ENCODE peak calls at places on chromosomes 4 and X, in six cellular contexts. D is left ventricle myocardium inferior, W is right atrium auricular region, J is endothelial cell, U is AG10803, O is HFFc6. G is an unnamed sample.

GRCh38 chrX:16695079-16695676 is 17.3 kb downstream of the CTPS2 start:
- DNase-seq in D (peak; percentile 45), W (peak; percentile 66), J (peak; percentile 55), U (peak; percentile 36), O (peak; percentile 20), G (no peak)

GRCh38 chr4:3322059-3322550 is 29.3 kb downstream of the RGS12 start:
- DNase-seq in D (no peak), W (peak; percentile 55), J (no peak), U (peak; percentile 53), O (no peak), G (no peak)

GRCh38 chr4:143531368-143531767 is 17.9 kb downstream of the SMARCA5 start:
- DNase-seq in D (no peak), W (no peak), J (no peak), U (no peak), O (no peak), G (no peak)

GRCh38 chr4:124505211-124505610 is 207.3 kb downstream of the ANKRD50 start:
- DNase-seq in D (no peak), W (no peak), J (no peak), U (no peak), O (no peak), G (no peak)

GRCh38 chr4:818106-818921 is 7.6 kb downstream of the CPLX1 start:
- DNase-seq in D (no peak), W (no peak), J (no peak), U (no peak), O (no peak), G (peak; percentile 70)

GRCh38 chrX:136196691-136197155 is 49.4 kb downstream of the FHL1 start:
- DNase-seq in D (no peak), W (no peak), J (no peak), U (no peak), O (peak; percentile 72), G (no peak)

GRCh38 chr4:180953572-180953971 is 1289.6 kb upstream of the TENM3 start:
- DNase-seq in D (no peak), W (no peak), J (peak; percentile 28), U (no peak), O (no peak), G (no peak)

GRCh38 chr4:73257995-73258667 is 467 bp downstream of the ANKRD17 start:
- DNase-seq in D (no peak), W (no peak), J (no peak), U (peak; percentile 15), O (peak; percentile 16), G (no peak)

GRCh38 chr4:6925357-6925836 is 15.8 kb downstream of the TBC1D14 start:
- DNase-seq in D (no peak), W (peak; percentile 75), J (no peak), U (no peak), O (no peak), G (no peak)

GRCh38 chrX:93242897-93243296 is 430.5 kb downstream of the NAP1L3 start:
- DNase-seq in D (no peak), W (no peak), J (no peak), U (no peak), O (no peak), G (no peak)

GRCh38 chr4:168486961-168487820 is 6.9 kb upstream of the DDX60L start:
- DNase-seq in D (no peak), W (no peak), J (no peak), U (peak; percentile 49), O (peak; percentile 79), G (no peak)

GRCh38 chr4:47741200-47741599 is 96.7 kb downstream of the CORIN start:
- DNase-seq in D (no peak), W (no peak), J (no peak), U (peak; percentile 43), O (peak; percentile 3), G (no peak)

GRCh38 chr4:155629183-155629825 is 37.3 kb upstream of the GUCY1A1 start:
- DNase-seq in D (no peak), W (no peak), J (no peak), U (peak; percentile 25), O (peak; percentile 63), G (no peak)

GRCh38 chr4:102627831-102628523 is 126.8 kb downstream of the NFKB1 start:
- DNase-seq in D (no peak), W (no peak), J (no peak), U (no peak), O (peak; percentile 93), G (peak; percentile 79)

GRCh38 chrX:38271154-38271716 is 50.6 kb upstream of the SRPX start:
- DNase-seq in D (no peak), W (no peak), J (no peak), U (no peak), O (no peak), G (no peak)

GRCh38 chr4:140326395-140326993 is 47.0 kb upstream of the SCOC start:
- DNase-seq in D (no peak), W (no peak), J (peak; percentile 34), U (peak; percentile 60), O (peak; percentile 33), G (no peak)

GRCh38 chr4:80201326-80202151 is 4.2 kb downstream of the PRDM8 start:
- DNase-seq in D (peak; percentile 48), W (no peak), J (no peak), U (peak; percentile 62), O (peak; percentile 62), G (no peak)

GRCh38 chr4:158949094-158949493 is 153.8 kb upstream of the RAPGEF2 start:
- DNase-seq in D (no peak), W (no peak), J (no peak), U (no peak), O (peak; percentile 9), G (no peak)

DNA sequence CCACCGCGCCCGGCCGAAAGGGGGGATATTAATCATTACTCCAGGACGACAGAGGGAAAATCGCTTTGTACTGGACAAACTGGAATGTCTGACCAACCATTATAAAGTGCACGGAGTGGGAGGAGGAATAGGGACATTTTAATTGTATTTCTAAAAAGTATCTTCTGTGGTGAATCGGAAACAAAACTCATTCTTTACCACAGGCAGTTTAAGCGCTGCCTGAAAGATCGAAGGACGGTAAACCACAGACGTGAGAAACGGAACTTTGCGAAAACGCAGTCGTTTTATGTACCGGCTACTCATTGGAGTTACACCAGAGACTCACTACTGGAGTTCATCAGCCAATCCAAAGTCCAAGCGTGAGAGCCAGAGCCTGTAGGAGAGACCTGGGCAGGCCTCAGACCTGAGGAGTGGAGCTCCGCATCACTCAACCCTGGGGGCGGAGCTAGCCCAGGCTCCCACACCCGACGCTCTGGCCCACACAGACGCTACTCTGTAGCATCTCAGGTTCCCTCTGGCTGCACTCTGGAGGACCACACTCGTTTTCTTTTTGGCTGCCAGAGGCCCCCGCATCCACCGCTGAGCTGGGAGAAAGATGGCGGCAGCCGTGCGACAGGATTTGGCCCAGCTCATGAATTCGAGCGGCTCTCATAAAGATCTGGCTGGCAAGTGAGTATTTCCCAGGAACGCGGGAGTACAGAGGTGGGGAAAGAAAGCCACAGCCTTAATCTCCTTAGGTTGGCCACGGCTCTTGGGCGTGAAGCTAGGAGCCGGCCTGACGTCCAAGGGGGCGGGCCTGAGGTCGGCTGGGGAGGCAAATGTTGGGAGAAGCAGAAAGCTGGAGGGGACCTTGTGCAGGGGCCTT is at the start of gene COPS4:
- DNase-seq in D (peak; percentile 96), W (peak; percentile 97), J (peak; percentile 89), U (peak; percentile 100), O (peak; percentile 100), G (peak; percentile 99)
- TF ChIP-seq CTCF in D (peak; percentile 75), W (no peak), J (peak; percentile 8), U (peak; percentile 49), O (peak; percentile 19), G (no peak)

GRCh38 chr4:20333141-20333690 is 81.5 kb downstream of the SLIT2 start:
- DNase-seq in D (no peak), W (no peak), J (no peak), U (no peak), O (no peak), G (no peak)

GRCh38 chr4:20338841-20339240 is 87.1 kb downstream of the SLIT2 start:
- DNase-seq in D (no peak), W (no peak), J (no peak), U (no peak), O (no peak), G (no peak)

GRCh38 chr4:20331642-20332041 is 79.9 kb downstream of the SLIT2 start:
- DNase-seq in D (no peak), W (no peak), J (no peak), U (no peak), O (no peak), G (no peak)

GRCh38 chr4:20341121-20341758 is 89.5 kb downstream of the SLIT2 start:
- DNase-seq in D (no peak), W (no peak), J (no peak), U (no peak), O (no peak), G (no peak)

DNA sequence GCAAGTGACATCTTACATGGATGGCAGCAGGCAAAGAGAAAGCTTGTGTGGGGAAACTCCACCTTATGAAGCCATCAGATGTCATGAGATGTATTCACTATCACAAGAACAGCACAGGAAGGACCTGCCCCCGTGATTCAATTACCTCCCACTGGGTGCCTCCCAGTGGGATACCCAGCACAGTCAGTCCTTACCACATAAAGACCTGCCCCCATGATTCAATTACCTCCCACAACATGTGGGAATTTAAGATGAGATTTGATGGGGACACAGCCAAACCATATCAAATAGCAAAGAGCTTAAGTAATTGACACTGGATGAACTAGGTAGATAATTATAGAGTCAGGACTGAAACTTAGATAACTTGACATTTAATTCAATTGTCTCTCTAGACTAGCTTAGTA is 85.6 kb downstream of the SLIT2 start:
- DNase-seq in D (no peak), W (no peak), J (no peak), U (no peak), O (no peak), G (no peak)
- TF ChIP-seq CTCF in D (no peak), W (no peak), J (no peak), U (no peak), O (no peak), G (no peak)

DNA sequence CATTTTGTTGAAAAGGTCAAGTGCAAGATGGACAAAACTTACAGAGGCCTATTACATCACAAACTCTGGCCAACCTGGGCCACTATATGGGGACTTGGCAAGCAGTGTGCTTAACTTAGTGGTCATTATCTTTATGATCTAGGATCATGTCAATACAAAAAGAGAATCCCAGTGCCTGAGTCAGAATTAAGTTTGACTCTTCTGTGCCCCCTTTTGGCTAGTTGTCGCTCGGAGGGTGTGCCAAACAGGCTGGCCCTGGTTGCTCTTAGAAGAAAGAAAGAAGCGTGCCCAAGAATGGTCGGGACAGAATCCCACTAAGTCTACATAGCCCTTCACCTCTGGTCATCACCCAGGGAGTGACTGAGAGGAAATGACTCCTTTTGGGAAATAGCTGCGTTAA is 100.1 kb downstream of the EIF4E start:
- DNase-seq in D (no peak), W (no peak), J (no peak), U (peak; percentile 3), O (peak; percentile 23), G (no peak)
- TF ChIP-seq CTCF in D (no peak), W (no peak), J (no peak), U (no peak), O (peak; percentile 40), G (peak; percentile 31)

DNA sequence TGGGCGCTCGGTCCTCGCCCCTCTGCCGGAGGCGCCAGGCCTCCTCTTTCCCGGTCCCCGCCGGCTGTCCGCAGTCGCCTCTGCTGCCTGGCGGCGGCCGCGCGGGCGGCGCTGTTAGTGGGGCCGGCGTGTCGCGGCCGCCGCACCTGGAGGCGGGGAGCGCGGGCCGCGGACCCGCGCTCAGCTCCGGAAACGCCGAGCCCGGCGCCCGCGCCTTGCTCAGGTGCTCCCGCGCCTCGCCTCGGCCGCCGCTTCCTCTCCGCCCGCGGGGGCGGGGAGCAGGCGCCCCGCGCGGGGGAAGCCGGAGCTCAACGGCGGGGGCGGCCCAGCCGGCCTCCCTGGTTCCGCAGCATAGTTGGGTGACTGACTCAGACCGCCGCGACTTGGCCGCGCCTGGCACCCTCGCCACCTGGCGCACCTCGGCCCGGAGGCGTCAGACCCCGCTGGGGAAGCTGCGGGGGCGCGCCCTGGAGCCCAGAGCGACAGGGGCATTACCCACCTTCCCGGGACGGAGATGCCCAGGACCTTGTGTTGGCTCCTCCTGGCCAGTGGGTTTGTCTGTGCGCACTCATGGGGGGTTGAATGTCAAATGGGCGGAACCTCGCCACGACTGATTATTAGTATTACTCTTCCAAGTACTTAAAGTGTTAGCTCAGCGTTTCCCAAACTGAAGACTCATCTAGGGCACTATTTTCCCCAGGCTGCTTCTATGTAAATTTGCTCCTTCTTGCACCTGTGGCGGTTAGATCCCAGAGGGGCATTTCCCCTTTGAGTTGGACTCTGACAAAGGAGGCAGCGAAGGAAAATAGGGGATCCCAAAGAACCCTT is at the start of gene ARAP2:
- DNase-seq in D (peak; percentile 33), W (peak; percentile 60), J (no peak), U (no peak), O (no peak), G (peak; percentile 72)
- TF ChIP-seq CTCF in D (peak; percentile 9), W (no peak), J (no peak), U (no peak), O (no peak), G (peak; percentile 23)

G was measured in RWPE2.